ENCODE peak calls at places on chromosome 9, in four cellular contexts. U, D, N and W are unnamed samples. For H3K27me3, the result is how much of the 10 kb centered on the place peaks cover.

GRCh38 chr9:96129698-96130097 is 172.3 kb downstream of the HSD17B3 start:
- DNase-seq in U (no peak), D (no peak), N (no peak), W (no peak)

GRCh38 chr9:81777514-81777913 is 88.2 kb upstream of the TLE1 start:
- DNase-seq in U (no peak), D (no peak), N (no peak), W (no peak)

GRCh38 chr9:16286160-16286559 is 584.3 kb downstream of the BNC2 start:
- DNase-seq in U (no peak), D (no peak), N (no peak), W (no peak)

GRCh38 chr9:108078823-108079222 is 589.3 kb upstream of the KLF4 start:
- DNase-seq in U (no peak), D (no peak), N (peak), W (no peak)

GRCh38 chr9:3436629-3437028 is 89.2 kb downstream of the RFX3 start:
- DNase-seq in U (no peak), D (no peak), N (no peak), W (no peak)

GRCh38 chr9:113772121-113772885 is 103.8 kb upstream of the ZNF618 start:
- DNase-seq in U (no peak), D (no peak), N (peak), W (no peak)

GRCh38 chr9:116959775-116960174 is 272.7 kb downstream of the TRIM32 start:
- DNase-seq in U (no peak), D (no peak), N (no peak), W (no peak)

GRCh38 chr9:124140941-124141568 is 116.7 kb upstream of the NEK6 start:
- DNase-seq in U (no peak), D (no peak), N (no peak), W (no peak)

GRCh38 chr9:132114102-132114707 is 34.5 kb upstream of the MED27 start:
- DNase-seq in U (peak), D (peak), N (peak), W (peak)

GRCh38 chr9:107363511-107364182 is 80.6 kb downstream of the RAD23B start:
- DNase-seq in U (no peak), D (no peak), N (no peak), W (no peak)

GRCh38 chr9:95936579-95937075 is 61.1 kb downstream of the ERCC6L2 start:
- DNase-seq in U (no peak), D (no peak), N (no peak), W (no peak)

GRCh38 chr9:77616191-77616590 is 31.9 kb downstream of the GNA14 start:
- DNase-seq in U (no peak), D (no peak), N (no peak), W (no peak)

GRCh38 chr9:126000731-126001580 is 253.8 kb downstream of the PBX3 start:
- DNase-seq in U (peak), D (no peak), N (no peak), W (no peak)

GRCh38 chr9:23825700-23826099 is 340 bp downstream of the ELAVL2 start:
- DNase-seq in U (no peak), D (no peak), N (no peak), W (no peak)

GRCh38 chr9:124835026-124835501 is 18.2 kb upstream of the WDR38 start:
- DNase-seq in U (no peak), D (no peak), N (peak), W (peak)

GRCh38 chr9:34451545-34451944 is 6.8 kb downstream of the FAM219A start:
- DNase-seq in U (no peak), D (no peak), N (no peak), W (no peak)

GRCh38 chr9:113215142-113215541 is 5.9 kb downstream of the FKBP15 start:
- DNase-seq in U (no peak), D (no peak), N (no peak), W (no peak)

GRCh38 chr9:126722922-126723806 is 81.7 kb upstream of the ZBTB43 start:
- DNase-seq in U (no peak), D (peak), N (peak), W (peak)

GRCh38 chr9:137027369-137028012 is 546 bp downstream of the ABCA2 start:
- DNase-seq in U (no peak), D (no peak), N (no peak), W (no peak)

GRCh38 chr9:89000973-89001916 is 10.0 kb downstream of the S1PR3 start:
- DNase-seq in U (peak), D (peak), N (peak), W (peak)

GRCh38 chr9:109379513-109379912 is 58.7 kb upstream of the EPB41L4B start:
- DNase-seq in U (no peak), D (no peak), N (no peak), W (no peak)

GRCh38 chr9:124345751-124346281 is 69.4 kb downstream of the PSMB7 start:
- DNase-seq in U (peak), D (no peak), N (no peak), W (no peak)

GRCh38 chr9:81191222-81191621 is 498.1 kb downstream of the TLE1 start:
- DNase-seq in U (no peak), D (no peak), N (no peak), W (no peak)

GRCh38 chr9:19769213-19769612 is 19.6 kb downstream of the SLC24A2 start:
- DNase-seq in U (no peak), D (no peak), N (no peak), W (no peak)

GRCh38 chr9:34927061-34927460 is 31.0 kb upstream of the PHF24 start:
- DNase-seq in U (no peak), D (no peak), N (no peak), W (no peak)

GRCh38 chr9:83384214-83384613 is 154.0 kb downstream of the FRMD3 start:
- DNase-seq in U (no peak), D (no peak), N (no peak), W (no peak)

GRCh38 chr9:125634040-125634717 is 72.8 kb downstream of the MAPKAP1 start:
- DNase-seq in U (no peak), D (no peak), N (no peak), W (no peak)

GRCh38 chr9:78858266-78858665 is 561.3 kb downstream of the PSAT1 start:
- DNase-seq in U (no peak), D (no peak), N (no peak), W (no peak)

GRCh38 chr9:112640311-112640710 is 77.6 kb downstream of the INIP start:
- DNase-seq in U (no peak), D (no peak), N (no peak), W (no peak)

GRCh38 chr9:107249131-107249533 is 33.9 kb upstream of the RAD23B start:
- DNase-seq in U (no peak), D (no peak), N (peak), W (no peak)

GRCh38 chr9:74443036-74443750 is 53.9 kb upstream of the RORB start:
- DNase-seq in U (no peak), D (no peak), N (no peak), W (no peak)

GRCh38 chr9:134392900-134393299 is 66.6 kb downstream of the RXRA start:
- DNase-seq in U (no peak), D (no peak), N (no peak), W (no peak)
- H3K27ac ChIP-seq in U (no peak), D (peak), N (no peak), W (peak)

GRCh38 chr9:111284703-111285102 is 45.3 kb downstream of the OR2K2 start:
- DNase-seq in U (no peak), D (no peak), N (no peak), W (no peak)
- H3K27me3 ChIP-seq in U (under half), D (under half), N (under half), W (under half)

DNA sequence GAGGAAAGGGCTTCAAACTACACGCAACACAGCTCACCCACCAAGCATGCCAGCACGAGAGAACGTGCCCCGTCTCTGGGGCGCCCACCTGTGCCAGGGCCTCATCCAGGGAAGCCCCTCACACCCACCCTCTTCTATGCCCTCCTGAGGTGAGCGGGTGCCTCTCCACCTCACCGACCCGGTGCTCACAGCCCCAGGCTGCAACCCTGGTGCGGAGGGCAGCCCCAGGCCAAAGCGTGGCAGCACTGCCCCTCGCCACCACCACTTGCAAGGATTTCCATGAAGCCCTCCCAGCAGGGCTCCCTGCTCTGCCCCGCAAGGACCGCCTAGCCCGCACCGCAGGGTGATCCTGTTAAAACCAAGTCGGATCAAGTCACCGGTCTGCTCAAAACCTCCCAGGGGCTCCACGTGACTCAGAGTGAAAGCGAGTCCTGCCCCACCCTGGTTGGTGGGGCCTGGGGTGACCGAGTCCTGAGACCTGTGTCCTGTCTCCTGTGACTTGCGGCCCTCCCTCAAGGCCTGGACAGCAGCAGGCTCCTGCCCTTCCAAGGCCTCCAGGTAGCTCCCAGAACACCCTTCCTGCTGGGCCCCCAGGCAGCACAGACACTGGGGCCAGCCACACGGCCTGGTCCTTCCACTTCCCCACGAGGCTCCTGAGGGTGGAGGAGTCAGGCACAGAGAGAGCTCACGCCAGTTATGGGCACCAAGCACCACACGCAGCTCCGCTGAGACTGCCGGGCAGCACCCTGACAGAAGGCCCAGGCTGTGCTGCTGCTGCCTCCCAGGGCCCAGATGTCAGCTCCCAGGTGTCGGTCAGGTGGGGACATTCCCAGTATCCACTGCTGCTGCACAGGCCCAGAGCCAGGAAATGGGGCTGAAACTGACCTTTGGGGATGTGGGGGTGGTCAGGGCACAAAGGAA is 12.7 kb downstream of the BRD3 start:
- DNase-seq in U (peak), D (no peak), N (peak), W (peak)
- TF ChIP-seq CTCF in U (no peak), D (no peak), N (no peak), W (no peak)

GRCh38 chr9:212265-212664 is 2.4 kb upstream of the DOCK8 start:
- DNase-seq in U (no peak), D (no peak), N (peak), W (no peak)

GRCh38 chr9:214488-215448 is at the start of gene DOCK8:
- DNase-seq in U (peak), D (peak), N (peak), W (peak)

GRCh38 chr9:209143-209758 is 5.4 kb upstream of the DOCK8 start:
- DNase-seq in U (no peak), D (no peak), N (no peak), W (no peak)

GRCh38 chr9:211557-211956 is 3.1 kb upstream of the DOCK8 start:
- DNase-seq in U (no peak), D (no peak), N (peak), W (no peak)

DNA sequence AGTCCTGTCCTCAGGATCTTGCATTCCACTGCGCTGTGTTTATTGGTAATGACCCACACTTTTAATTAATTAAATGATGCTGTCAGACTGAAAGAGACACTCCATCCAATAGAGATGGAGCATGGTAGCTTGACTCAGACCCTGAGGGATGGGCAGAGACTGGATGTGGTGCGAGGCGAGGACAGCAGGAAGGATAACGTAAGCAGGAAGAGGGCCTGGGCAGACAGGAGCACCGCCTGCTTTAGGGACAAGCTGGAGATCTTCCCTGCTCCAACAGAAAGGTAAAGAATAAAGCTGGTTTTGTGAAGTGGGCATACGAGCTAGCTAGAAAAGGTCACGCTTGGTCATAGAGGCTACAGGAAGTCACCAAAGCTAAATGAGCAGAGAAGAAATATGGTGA is 3.6 kb upstream of the DOCK8 start:
- DNase-seq in U (no peak), D (no peak), N (no peak), W (no peak)
- H3K27ac ChIP-seq in U (peak), D (no peak), N (peak), W (peak)

DNA sequence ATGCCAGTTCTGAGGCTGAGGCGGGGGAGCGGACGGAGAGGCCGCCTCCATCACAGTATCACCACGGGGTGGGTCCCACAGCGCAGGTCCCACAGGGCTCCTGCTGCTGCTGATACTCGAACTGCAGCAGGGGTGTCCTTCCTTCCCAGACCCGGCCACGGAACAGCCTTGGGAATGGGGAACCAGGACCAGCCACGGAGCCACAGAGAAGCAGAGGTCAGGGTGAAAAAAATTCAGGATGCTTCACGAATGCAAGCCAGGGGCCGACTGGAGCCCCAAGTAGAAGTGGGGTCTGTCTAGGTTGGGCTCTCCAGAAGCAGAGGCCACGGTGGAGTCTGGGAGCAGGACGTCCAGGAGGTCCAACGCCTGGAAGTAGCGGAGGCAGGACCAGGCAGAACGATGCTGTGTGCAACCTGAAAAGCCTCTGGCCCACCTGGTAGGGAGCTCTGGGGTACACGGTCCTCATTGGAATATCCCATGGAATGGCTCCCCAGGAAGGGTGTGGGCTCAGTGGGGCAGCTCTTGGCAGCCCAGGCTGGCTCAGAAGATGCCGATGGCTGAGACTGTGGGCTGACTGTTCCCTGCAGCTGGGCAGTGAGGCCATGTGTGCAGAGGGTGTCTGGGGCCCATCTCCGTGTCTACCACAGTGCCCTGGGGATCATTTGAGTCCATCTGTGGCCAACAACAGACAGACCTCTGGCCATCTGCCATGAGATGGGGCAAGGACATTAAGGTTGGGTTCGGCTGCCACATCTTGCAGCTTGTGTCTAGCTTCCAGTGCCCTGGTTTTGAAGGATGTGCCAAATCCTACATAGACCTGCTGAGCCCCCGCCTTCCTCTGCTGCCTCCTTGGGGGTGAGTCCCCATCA is 66.9 kb upstream of the FCN1 start:
- DNase-seq in U (no peak), D (no peak), N (no peak), W (no peak)
- H3K27me3 ChIP-seq in U (under half), D (under half), N (under half), W (under half)

GRCh38 chr9:35945341-35946018 is 12.5 kb downstream of the OR2S2 start:
- DNase-seq in U (peak), D (peak), N (peak), W (peak)
- TF ChIP-seq CTCF in U (peak), D (peak), N (peak), W (peak)

DNA sequence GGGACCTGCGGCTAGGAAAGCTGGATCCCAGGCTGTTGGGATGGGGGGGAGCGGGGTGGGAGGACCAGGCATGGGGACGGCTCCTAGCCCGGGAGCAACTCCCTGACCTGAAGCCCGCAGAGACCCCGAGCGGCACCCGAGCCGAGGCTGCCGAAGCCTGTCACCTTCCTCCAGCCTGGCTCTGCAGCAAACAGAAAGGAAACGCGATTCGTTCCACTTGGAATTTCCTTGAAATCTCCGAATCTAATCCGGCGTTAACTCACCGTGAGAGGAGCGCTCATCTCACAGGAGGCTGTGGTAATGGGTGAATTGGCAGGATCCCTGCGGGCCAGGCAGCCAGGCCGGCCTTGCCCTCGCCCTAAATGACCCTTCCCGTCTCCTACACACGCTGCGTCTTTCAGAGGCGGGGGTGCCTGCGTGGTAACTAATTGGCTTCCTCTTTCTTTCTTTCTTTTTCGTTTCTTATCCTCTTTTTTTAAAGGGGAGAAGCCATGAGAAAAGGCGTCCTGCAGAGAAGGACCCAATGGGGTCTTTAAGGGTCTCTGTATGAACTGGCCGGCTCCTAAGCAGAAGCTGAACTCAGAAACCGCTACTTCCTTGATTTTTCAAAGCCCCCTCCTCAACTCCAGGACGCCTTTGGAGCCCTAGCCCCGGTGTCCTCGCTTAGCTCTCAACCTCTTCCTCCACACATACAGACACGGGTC is 8.5 kb downstream of the PAX5 start:
- DNase-seq in U (no peak), D (no peak), N (no peak), W (no peak)
- H3K27ac ChIP-seq in U (no peak), D (no peak), N (no peak), W (no peak)

GRCh38 chr9:135718616-135719015 is 16.6 kb downstream of the KCNT1 start:
- DNase-seq in U (no peak), D (no peak), N (no peak), W (no peak)

GRCh38 chr9:135714242-135715055 is 12.5 kb downstream of the KCNT1 start:
- DNase-seq in U (no peak), D (no peak), N (no peak), W (no peak)

GRCh38 chr9:135717410-135717809 is 15.4 kb downstream of the KCNT1 start:
- DNase-seq in U (no peak), D (no peak), N (no peak), W (no peak)

GRCh38 chr9:135715056-135715595 is 13.1 kb downstream of the KCNT1 start:
- DNase-seq in U (no peak), D (no peak), N (no peak), W (no peak)

GRCh38 chr9:135716045-135716444 is 14.1 kb downstream of the KCNT1 start:
- DNase-seq in U (no peak), D (no peak), N (no peak), W (no peak)
- H3K27me3 ChIP-seq in U (under half), D (under half), N (under half), W (half or more)

GRCh38 chr9:128151343-128152132 is 2.3 kb downstream of the LCN2 start:
- DNase-seq in U (peak), D (no peak), N (no peak), W (peak)

GRCh38 chr9:128149001-128149701 is at the start of gene LCN2:
- DNase-seq in U (peak), D (no peak), N (peak), W (peak)

GRCh38 chr9:128149951-128150593 is 819 bp downstream of the LCN2 start:
- DNase-seq in U (peak), D (no peak), N (no peak), W (no peak)

GRCh38 chr9:128152133-128152780 is 3.0 kb downstream of the LCN2 start:
- DNase-seq in U (peak), D (no peak), N (no peak), W (peak)

GRCh38 chr9:128150594-128151342 is 1.5 kb downstream of the LCN2 start:
- DNase-seq in U (peak), D (no peak), N (no peak), W (peak)
- TF ChIP-seq CTCF in U (no peak), D (no peak), N (no peak), W (no peak)

GRCh38 chr9:129256959-129257713 is 79.1 kb upstream of the IER5L start:
- DNase-seq in U (peak), D (no peak), N (no peak), W (no peak)

GRCh38 chr9:129250786-129251185 is 72.7 kb upstream of the IER5L start:
- DNase-seq in U (no peak), D (no peak), N (no peak), W (no peak)

GRCh38 chr9:129254566-129255287 is 76.7 kb upstream of the IER5L start:
- DNase-seq in U (peak), D (no peak), N (no peak), W (peak)

GRCh38 chr9:129252937-129253819 is 75.1 kb upstream of the IER5L start:
- DNase-seq in U (peak), D (no peak), N (no peak), W (peak)

DNA sequence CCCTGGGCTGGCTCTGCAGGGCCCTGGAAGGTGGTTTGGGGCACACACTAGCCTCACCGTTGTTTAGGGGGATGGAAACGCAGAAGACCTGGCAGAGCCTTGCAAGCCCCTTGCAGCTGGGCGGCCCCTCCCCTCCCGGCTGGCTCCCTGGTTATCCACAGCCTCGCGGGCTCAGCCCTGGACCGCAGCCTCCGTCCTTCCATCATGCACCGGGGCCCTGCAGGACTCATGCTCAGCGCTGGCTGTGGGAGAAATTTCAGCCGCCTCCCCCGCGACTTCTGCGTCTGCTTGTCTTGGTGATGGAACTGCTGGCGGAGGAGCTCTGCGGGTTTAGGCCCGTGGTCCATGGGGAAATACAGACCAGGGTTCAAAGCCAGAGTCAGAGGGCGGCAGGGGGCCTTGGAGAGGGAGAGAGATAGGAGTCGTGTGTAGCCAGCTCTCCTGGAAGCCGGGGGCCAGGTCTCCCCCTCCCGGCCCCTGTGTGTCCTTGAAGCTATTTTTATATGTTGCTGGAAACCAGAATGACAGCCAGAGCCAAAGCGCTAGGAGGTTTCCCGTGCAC is 75.8 kb upstream of the IER5L start:
- DNase-seq in U (peak), D (no peak), N (peak), W (peak)
- H3K27ac ChIP-seq in U (no peak), D (no peak), N (no peak), W (peak)